ENCODE peak calls at places on chromosomes 11 and 22, in ten cellular contexts. S is A549, N is stomach, T is thyroid gland, F is H1, W is uterus, O is Peyer's patch, Y is IMR-90, P is HCT116, X is esophagus muscularis mucosa. H is an unnamed sample.

GRCh38 chr22:46547883-46548244 is 10.4 kb upstream of the CELSR1 start:
- DNase-seq in T (peak; percentile 39), F (no peak), N (no peak), O (no peak), X (peak; percentile 94), W (peak; percentile 51), S (no peak), Y (peak; percentile 92), P (no peak), H (no peak)

GRCh38 chr11:22640862-22641261 is 15.2 kb upstream of the FANCF start:
- DNase-seq in Y (no peak), W (no peak), T (no peak), N (no peak), X (no peak), P (no peak), O (no peak), F (no peak), S (no peak), H (no peak)

GRCh38 chr11:33910261-33910959 is 18.5 kb upstream of the LMO2 start:
- DNase-seq in P (no peak), N (no peak), Y (no peak), S (no peak), X (no peak), T (no peak), O (no peak), W (peak; percentile 27), F (no peak), H (no peak)

GRCh38 chr22:37021710-37022482 is 2.4 kb downstream of the MPST start:
- DNase-seq in P (peak; percentile 27), X (no peak), F (no peak), S (peak; percentile 55), W (no peak), N (peak; percentile 62), T (peak; percentile 32), O (peak; percentile 77), Y (peak; percentile 34), H (peak; percentile 58)

GRCh38 chr11:65471410-65471762 is 27.5 kb upstream of the MALAT1 start:
- DNase-seq in N (peak; percentile 84), X (no peak), P (no peak), S (peak; percentile 91), O (peak; percentile 76), F (no peak), Y (peak; percentile 79), T (peak; percentile 82), W (peak; percentile 84), H (peak; percentile 78)

GRCh38 chr11:134800130-134800529 is 388.1 kb upstream of the B3GAT1 start:
- DNase-seq in Y (no peak), X (peak; percentile 77), T (no peak), F (no peak), W (no peak), N (no peak), P (no peak), O (no peak), S (no peak), H (no peak)

GRCh38 chr11:87150936-87151335 is 113.2 kb downstream of the TMEM135 start:
- DNase-seq in P (no peak), X (no peak), S (no peak), T (no peak), Y (peak; percentile 26), F (no peak), W (no peak), O (no peak), N (no peak), H (no peak)

GRCh38 chr11:108239076-108239475 is 16.2 kb downstream of the ATM start:
- DNase-seq in X (no peak), Y (no peak), P (no peak), F (no peak), T (no peak), W (no peak), O (no peak), N (no peak), S (no peak), H (no peak)

GRCh38 chr11:65431452-65432132 is 9.0 kb downstream of the NEAT1 start:
- DNase-seq in O (no peak), F (no peak), W (no peak), P (no peak), T (no peak), S (peak; percentile 36), N (no peak), X (no peak), Y (peak; percentile 48), H (no peak)

GRCh38 chr22:48929276-48929790 is 898.3 kb downstream of the BRD1 start:
- DNase-seq in F (no peak), W (no peak), N (no peak), S (no peak), Y (no peak), T (no peak), O (no peak), P (no peak), X (peak; percentile 74), H (no peak)

GRCh38 chr11:117300301-117300700 is 9.2 kb downstream of the BACE1-AS start:
- DNase-seq in W (peak; percentile 74), Y (peak; percentile 54), N (no peak), T (peak; percentile 67), P (no peak), X (no peak), S (no peak), O (no peak), F (no peak), H (peak; percentile 83)

GRCh38 chr22:48886604-48887393 is 940.9 kb downstream of the BRD1 start:
- DNase-seq in F (no peak), P (no peak), X (no peak), W (no peak), N (no peak), S (no peak), T (no peak), O (peak; percentile 26), Y (no peak), H (no peak)

GRCh38 chr22:35172452-35172851 is 84.8 kb upstream of the HMGXB4 start:
- DNase-seq in N (no peak), W (no peak), P (no peak), S (no peak), F (no peak), O (no peak), Y (no peak), X (peak; percentile 79), T (no peak), H (no peak)

GRCh38 chr11:78889698-78890097 is 315.0 kb upstream of the NARS2 start:
- DNase-seq in S (no peak), F (no peak), N (no peak), O (no peak), W (no peak), X (no peak), T (no peak), Y (no peak), P (no peak), H (no peak)

GRCh38 chr22:17578129-17578754 is 14.9 kb downstream of the SLC25A18 start:
- DNase-seq in T (peak; percentile 97), F (no peak), Y (peak; percentile 36), W (no peak), P (no peak), O (no peak), S (no peak), N (peak; percentile 77), X (no peak), H (peak; percentile 57)

GRCh38 chr22:48576333-48577013 is 1251.2 kb downstream of the BRD1 start:
- DNase-seq in P (no peak), X (no peak), T (no peak), Y (no peak), F (no peak), O (no peak), S (no peak), W (no peak), N (no peak), H (no peak)

GRCh38 chr11:115247404-115247803 is 256.8 kb downstream of the CADM1 start:
- DNase-seq in W (no peak), N (no peak), O (no peak), P (no peak), T (no peak), S (no peak), Y (no peak), X (no peak), F (no peak), H (no peak)

GRCh38 chr22:25764270-25765015 is 22.5 kb downstream of the MYO18B start:
- DNase-seq in O (no peak), X (no peak), F (no peak), W (no peak), Y (no peak), T (no peak), S (no peak), N (no peak), P (no peak), H (no peak)

GRCh38 chr22:33841281-33842005 is 78.8 kb downstream of the LARGE1 start:
- DNase-seq in F (no peak), O (no peak), W (no peak), S (no peak), X (no peak), T (no peak), P (no peak), Y (no peak), N (no peak), H (no peak)

GRCh38 chr11:46346886-46347636 is at the start of gene DGKZ:
- DNase-seq in F (no peak), X (no peak), S (peak; percentile 82), W (peak; percentile 75), N (peak; percentile 92), O (peak; percentile 94), T (peak; percentile 84), P (peak; percentile 35), Y (peak; percentile 74), H (peak; percentile 85)
- TF ChIP-seq POLR2A in F (no peak), X (no peak), S (peak; percentile 49), W (peak; percentile 29), N (no peak), O (no peak), T (no peak), P (peak; percentile 37), Y (no peak), H (no peak)

DNA sequence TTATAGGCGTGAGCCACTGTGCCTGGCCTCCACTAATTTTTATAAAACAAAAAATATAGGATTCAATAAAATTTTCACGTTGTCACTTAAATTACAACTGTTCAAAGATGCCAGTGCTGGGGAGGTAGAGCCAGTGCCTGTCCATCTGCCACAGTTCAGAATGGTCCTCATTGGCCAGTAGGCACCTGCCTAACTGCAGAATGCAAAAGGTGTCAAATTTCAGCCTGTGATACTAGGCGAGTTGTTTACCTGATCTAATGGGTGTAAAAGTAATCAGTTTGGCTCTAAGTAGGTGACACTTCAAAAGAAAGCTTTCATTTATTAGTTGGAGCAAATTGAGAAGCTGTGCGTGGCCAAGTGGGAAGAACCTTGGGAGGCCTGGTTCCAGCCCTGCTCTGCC is 2.4 kb downstream of the SMARCB1 start:
- DNase-seq in T (no peak), P (no peak), F (no peak), W (no peak), Y (no peak), S (no peak), X (no peak), N (no peak), O (peak; percentile 7), H (no peak)
- H3K27ac ChIP-seq in T (no peak overlapping the region), P (no peak overlapping the region), F (no peak overlapping the region), W (no peak overlapping the region), Y (no peak overlapping the region), S (no peak overlapping the region), X (peak overlapping the region; percentile 42), N (no peak overlapping the region), O (no peak overlapping the region), H (peak overlapping the region; percentile 63)

GRCh38 chr11:795638-796564 is 2.2 kb downstream of the SLC25A22 start:
- DNase-seq in S (no peak), W (peak; percentile 80), O (peak; percentile 85), F (no peak), X (peak; percentile 95), N (peak; percentile 77), P (no peak), Y (peak; percentile 89), T (peak; percentile 83), H (peak; percentile 80)
- TF ChIP-seq POLR2A in S (no peak), W (no peak), O (no peak), F (no peak), X (no peak), N (no peak), P (peak; percentile 23), Y (peak; percentile 73), T (peak; percentile 31), H (no peak)

GRCh38 chr11:72828692-72829101 is 14.5 kb downstream of the ATG16L2 start:
- DNase-seq in F (no peak), T (no peak), Y (no peak), P (no peak), X (no peak), O (no peak), W (no peak), S (no peak), N (no peak), H (no peak)
- H3K27ac ChIP-seq in F (no peak overlapping the region), T (peak overlapping the region; percentile 65), Y (no peak overlapping the region), P (no peak overlapping the region), X (peak overlapping the region; percentile 30), O (no peak overlapping the region), W (no peak overlapping the region), S (no peak overlapping the region), N (peak overlapping the region; percentile 51), H (no peak overlapping the region)

H was measured in ovary.